ENCODE peak calls at places on chromosomes 11 and 22, in four cellular contexts. P is HepG2, S is K562, Q is GM12878. Z is an unnamed sample.
A peak's percentile ranks its signal among the peaks of the same experiment; 100 is the strongest.

GRCh38 chr22:40791241-40791640 is 27.9 kb downstream of the SLC25A17 start:
- DNase-seq in S (no peak), P (no peak), Q (no peak), Z (no peak)

GRCh38 chr11:72684236-72684912 is 10.2 kb upstream of the PDE2A start:
- DNase-seq in P (peak; percentile 49), S (peak; percentile 79), Q (no peak), Z (peak; percentile 48)

GRCh38 chr22:37210041-37210803 is 2.1 kb downstream of the SSTR3 start:
- DNase-seq in P (no peak), S (no peak), Q (no peak), Z (no peak)

GRCh38 chr11:396948-397548 is 3.0 kb downstream of the PKP3 start:
- DNase-seq in P (peak; percentile 63), Q (no peak), S (no peak), Z (no peak)

GRCh38 chr11:1574256-1575242 is 2.5 kb upstream of the DUSP8 start:
- DNase-seq in Q (no peak), P (no peak), S (peak; percentile 86), Z (peak; percentile 66)

GRCh38 chr11:29957406-29957805 is 59.4 kb downstream of the KCNA4 start:
- DNase-seq in Q (no peak), S (no peak), P (no peak), Z (no peak)

GRCh38 chr11:11588890-11589289 is 32.9 kb downstream of the GALNT18 start:
- DNase-seq in S (no peak), P (no peak), Q (no peak), Z (no peak)

GRCh38 chr22:27987557-27987956 is 68.5 kb upstream of the PITPNB start:
- DNase-seq in Q (no peak), P (no peak), S (no peak), Z (no peak)

GRCh38 chr11:85809191-85809590 is 1.8 kb downstream of the SYTL2 start:
- DNase-seq in S (no peak), Q (no peak), P (no peak), Z (no peak)

GRCh38 chr22:29947410-29948387 is 64.7 kb downstream of the MTMR3 start:
- DNase-seq in Q (no peak), P (no peak), S (no peak), Z (no peak)

DNA sequence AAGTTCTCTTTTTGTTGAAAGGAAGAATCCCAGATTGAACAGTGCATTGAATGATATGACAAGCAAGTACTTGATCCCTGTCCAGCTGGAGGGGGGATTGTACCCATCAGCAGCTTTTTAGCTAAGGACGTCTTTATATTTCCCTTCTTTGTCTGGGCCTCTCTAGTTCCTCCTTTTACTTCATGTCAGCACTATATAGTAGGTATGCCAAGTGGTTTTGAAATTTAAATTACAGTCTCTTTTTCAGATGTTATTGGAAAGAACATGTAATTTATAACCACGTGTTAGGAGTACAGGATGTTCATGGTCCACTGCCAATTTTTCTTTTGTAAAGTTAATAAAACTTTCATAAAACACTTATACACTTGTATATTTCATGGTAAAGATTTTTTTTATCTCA is 488.1 kb downstream of the INSC start:
- DNase-seq in S (no peak), Q (no peak), P (no peak), Z (no peak)
- TF ChIP-seq ETV6 in S (no peak), Q (no peak), P (no peak), Z (no peak)

GRCh38 chr11:124717421-124717785 is 22.3 kb upstream of the NRGN start:
- DNase-seq in Q (no peak), P (no peak), S (no peak), Z (no peak)
- TF ChIP-seq USF2 in Q (no peak), P (no peak), S (no peak), Z (no peak)

GRCh38 chr11:63889344-63889743 is 27.6 kb downstream of the RCOR2 start:
- DNase-seq in P (no peak), Q (no peak), S (no peak), Z (no peak)
- TF ChIP-seq ETV6 in P (no peak), Q (no peak), S (no peak), Z (no peak)

DNA sequence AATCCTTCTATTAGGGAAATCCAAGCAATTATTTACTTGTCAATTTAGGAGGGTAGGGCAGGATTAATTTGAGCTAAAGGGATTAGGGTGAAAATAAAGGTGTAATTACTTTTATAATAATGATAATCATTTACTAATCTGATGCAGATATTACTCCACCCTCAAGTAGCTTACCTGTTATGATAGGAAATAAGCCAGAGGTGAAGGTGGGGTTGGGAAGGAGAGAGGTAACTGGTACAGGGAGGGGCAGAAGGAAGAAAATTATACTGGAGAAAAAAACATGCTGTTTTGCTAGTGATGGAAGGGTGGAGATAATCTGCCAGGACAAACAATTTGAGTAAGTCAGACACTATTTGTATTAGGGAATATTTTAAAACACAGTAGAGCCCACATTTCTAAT is 157.7 kb downstream of the BARX2 start:
- DNase-seq in S (no peak), Q (no peak), P (no peak), Z (no peak)
- TF ChIP-seq USF2 in S (no peak), Q (no peak), P (no peak), Z (no peak)

GRCh38 chr22:19718255-19719054 is 4.2 kb downstream of the SEPTIN5 start:
- DNase-seq in S (peak; percentile 99), Q (no peak), P (no peak), Z (no peak)

GRCh38 chr22:19717181-19717580 is 2.9 kb downstream of the SEPTIN5 start:
- DNase-seq in P (no peak), Q (no peak), S (no peak), Z (no peak)

GRCh38 chr22:19719055-19719482 is 4.3 kb upstream of the GP1BB start:
- DNase-seq in P (no peak), Q (no peak), S (peak; percentile 93), Z (no peak)

GRCh38 chr22:19716829-19717105 is 2.5 kb downstream of the SEPTIN5 start:
- DNase-seq in S (no peak), P (no peak), Q (no peak), Z (no peak)

GRCh38 chr22:19717691-19718254 is 3.5 kb downstream of the SEPTIN5 start:
- DNase-seq in Q (no peak), S (no peak), P (no peak), Z (peak; percentile 70)
- TF ChIP-seq ETV6 in Q (no peak), S (peak; percentile 4), P (no peak), Z (no peak)

GRCh38 chr22:23827351-23827995 is 11.3 kb downstream of the DERL3 start:
- DNase-seq in S (no peak), Q (no peak), P (no peak), Z (no peak)

GRCh38 chr22:23831261-23831660 is 7.5 kb downstream of the DERL3 start:
- DNase-seq in S (no peak), P (no peak), Q (no peak), Z (no peak)

GRCh38 chr22:23831781-23832180 is 7.0 kb downstream of the DERL3 start:
- DNase-seq in P (no peak), Q (no peak), S (no peak), Z (no peak)

GRCh38 chr22:23828800-23829680 is 9.8 kb downstream of the DERL3 start:
- DNase-seq in P (no peak), Q (no peak), S (no peak), Z (no peak)

GRCh38 chr22:23829845-23830372 is 8.9 kb downstream of the DERL3 start:
- DNase-seq in S (no peak), Q (no peak), P (no peak), Z (no peak)
- TF ChIP-seq USF2 in S (no peak), Q (no peak), P (no peak), Z (no peak)

DNA sequence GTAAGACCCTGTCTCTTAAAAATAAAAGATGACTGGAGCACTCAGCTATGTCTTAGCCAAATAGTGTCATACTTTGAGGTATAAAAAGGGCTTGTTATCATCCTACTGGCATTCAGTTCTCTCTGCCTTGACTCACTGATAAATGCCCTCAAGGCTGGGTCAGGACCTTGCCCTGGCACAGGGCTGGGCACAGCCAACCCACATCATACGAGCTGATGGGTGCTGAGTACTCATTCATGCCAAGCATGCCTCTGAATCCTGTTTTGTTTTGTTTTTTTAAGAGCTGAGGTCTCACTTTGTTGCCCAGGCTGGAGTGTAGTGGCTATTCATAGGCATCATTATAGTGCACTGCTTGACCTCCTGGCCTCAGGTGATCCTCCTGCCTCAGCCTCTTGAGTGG is 1.9 kb downstream of the SMTNL1 start:
- DNase-seq in S (no peak), P (no peak), Q (no peak), Z (no peak)
- TF ChIP-seq ETV6 in S (no peak), P (no peak), Q (no peak), Z (no peak)

GRCh38 chr11:70572974-70573260 is 174.6 kb downstream of the CTTN start:
- DNase-seq in P (no peak), Q (no peak), S (no peak), Z (no peak)
- TF ChIP-seq USF2 in P (no peak), Q (no peak), S (no peak), Z (no peak)

GRCh38 chr11:69437001-69437875 is 44.2 kb upstream of the LINC01488 start:
- DNase-seq in Q (no peak), S (no peak), P (peak; percentile 82), Z (peak; percentile 60)
- TF ChIP-seq ETV6 in Q (no peak), S (no peak), P (no peak), Z (no peak)

DNA sequence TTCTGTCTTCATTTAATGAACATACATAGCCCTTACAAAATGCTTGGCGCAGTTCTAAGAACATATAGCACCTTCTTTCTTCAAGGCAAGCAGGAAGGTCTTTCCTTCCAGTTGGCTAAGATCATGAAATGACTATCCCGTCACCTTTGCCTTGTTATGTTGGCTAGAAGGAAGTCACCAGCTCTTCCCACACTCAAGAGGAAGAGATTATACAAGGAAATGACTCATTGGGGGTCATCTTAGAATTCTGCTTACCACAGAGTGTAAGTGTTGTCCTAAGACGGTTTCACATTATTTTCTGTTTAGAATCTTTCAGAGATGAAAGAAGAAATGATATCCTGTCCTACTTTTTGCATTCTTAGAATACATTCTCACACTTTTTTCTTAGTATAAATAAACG is 808.0 kb upstream of the LUZP2 start:
- DNase-seq in Q (no peak), P (no peak), S (no peak), Z (no peak)
- TF ChIP-seq USF2 in Q (no peak), P (no peak), S (no peak), Z (no peak)